ENCODE peak calls at places on chromosomes 6 and 20, in eight cellular contexts. One of them, this sample, is unnamed.

GRCh38 chr6:148074291-148074690 is 268.3 kb upstream of the SASH1 start:
- DNase-seq in WTC11: no peak
- DNase-seq in kidney: no peak
- DNase-seq in endothelial cell: no peak
- DNase-seq in HCT116: no peak
- DNase-seq in choroid plexus epithelial cell: no peak
- DNase-seq in B cell: no peak
- DNase-seq in GM10248: no peak
- DNase-seq in this sample: no peak

GRCh38 chr6:10759884-10760329 is 12.3 kb downstream of the TMEM14B start:
- DNase-seq in WTC11: no peak
- DNase-seq in kidney: no peak
- DNase-seq in endothelial cell: no peak
- DNase-seq in HCT116: peak
- DNase-seq in choroid plexus epithelial cell: peak
- DNase-seq in B cell: no peak
- DNase-seq in GM10248: no peak
- DNase-seq in this sample: peak

GRCh38 chr20:49482173-49482572 is 295 bp downstream of the KCNB1 start:
- DNase-seq in WTC11: peak
- DNase-seq in kidney: peak
- DNase-seq in endothelial cell: no peak
- DNase-seq in HCT116: no peak
- DNase-seq in choroid plexus epithelial cell: no peak
- DNase-seq in B cell: no peak
- DNase-seq in GM10248: no peak
- DNase-seq in this sample: no peak

GRCh38 chr6:4402477-4402976 is 267.2 kb upstream of the ECI2 start:
- DNase-seq in WTC11: no peak
- DNase-seq in kidney: no peak
- DNase-seq in endothelial cell: no peak
- DNase-seq in HCT116: no peak
- DNase-seq in choroid plexus epithelial cell: peak
- DNase-seq in B cell: no peak
- DNase-seq in GM10248: no peak
- DNase-seq in this sample: peak

GRCh38 chr6:16276991-16277981 is 38.9 kb downstream of the GMPR start:
- DNase-seq in WTC11: peak
- DNase-seq in kidney: no peak
- DNase-seq in endothelial cell: peak
- DNase-seq in HCT116: peak
- DNase-seq in choroid plexus epithelial cell: peak
- DNase-seq in B cell: no peak
- DNase-seq in GM10248: peak
- DNase-seq in this sample: peak

GRCh38 chr6:37575221-37575620 is 75.5 kb upstream of the CCDC167 start:
- DNase-seq in WTC11: no peak
- DNase-seq in kidney: no peak
- DNase-seq in endothelial cell: no peak
- DNase-seq in HCT116: no peak
- DNase-seq in choroid plexus epithelial cell: no peak
- DNase-seq in B cell: no peak
- DNase-seq in GM10248: no peak
- DNase-seq in this sample: no peak

GRCh38 chr20:62739581-62740285 is 31.1 kb downstream of the NTSR1 start:
- DNase-seq in WTC11: peak
- DNase-seq in kidney: peak
- DNase-seq in endothelial cell: no peak
- DNase-seq in HCT116: no peak
- DNase-seq in choroid plexus epithelial cell: no peak
- DNase-seq in B cell: peak
- DNase-seq in GM10248: no peak
- DNase-seq in this sample: no peak

GRCh38 chr6:91562955-91563354 is 976.1 kb upstream of the MAP3K7 start:
- DNase-seq in WTC11: no peak
- DNase-seq in kidney: no peak
- DNase-seq in endothelial cell: no peak
- DNase-seq in HCT116: no peak
- DNase-seq in choroid plexus epithelial cell: peak
- DNase-seq in B cell: no peak
- DNase-seq in GM10248: no peak
- DNase-seq in this sample: no peak

GRCh38 chr6:95741001-95741400 is 163.7 kb downstream of the MANEA start:
- DNase-seq in WTC11: peak
- DNase-seq in kidney: no peak
- DNase-seq in endothelial cell: no peak
- DNase-seq in HCT116: no peak
- DNase-seq in choroid plexus epithelial cell: no peak
- DNase-seq in B cell: no peak
- DNase-seq in GM10248: no peak
- DNase-seq in this sample: no peak

GRCh38 chr20:62603021-62603906 is 39.0 kb upstream of the SLCO4A1 start:
- DNase-seq in WTC11: no peak
- DNase-seq in kidney: peak
- DNase-seq in endothelial cell: no peak
- DNase-seq in HCT116: no peak
- DNase-seq in choroid plexus epithelial cell: no peak
- DNase-seq in B cell: no peak
- DNase-seq in GM10248: peak
- DNase-seq in this sample: peak

GRCh38 chr20:24934716-24935115 is 14.4 kb upstream of the CST7 start:
- DNase-seq in WTC11: no peak
- DNase-seq in kidney: no peak
- DNase-seq in endothelial cell: no peak
- DNase-seq in HCT116: no peak
- DNase-seq in choroid plexus epithelial cell: no peak
- DNase-seq in B cell: no peak
- DNase-seq in GM10248: no peak
- DNase-seq in this sample: no peak

GRCh38 chr6:82968708-82969107 is 96.9 kb downstream of the UBE3D start:
- DNase-seq in WTC11: no peak
- DNase-seq in kidney: no peak
- DNase-seq in endothelial cell: no peak
- DNase-seq in HCT116: no peak
- DNase-seq in choroid plexus epithelial cell: peak
- DNase-seq in B cell: no peak
- DNase-seq in GM10248: no peak
- DNase-seq in this sample: no peak

GRCh38 chr6:19802656-19803055 is 34.5 kb upstream of the ID4 start:
- DNase-seq in WTC11: no peak
- DNase-seq in kidney: no peak
- DNase-seq in endothelial cell: no peak
- DNase-seq in HCT116: no peak
- DNase-seq in choroid plexus epithelial cell: no peak
- DNase-seq in B cell: no peak
- DNase-seq in GM10248: no peak
- DNase-seq in this sample: no peak

GRCh38 chr6:116027821-116028220 is 32.9 kb downstream of the FRK start:
- DNase-seq in WTC11: no peak
- DNase-seq in kidney: no peak
- DNase-seq in endothelial cell: no peak
- DNase-seq in HCT116: no peak
- DNase-seq in choroid plexus epithelial cell: no peak
- DNase-seq in B cell: no peak
- DNase-seq in GM10248: no peak
- DNase-seq in this sample: no peak

GRCh38 chr20:36303020-36303595 is 3.0 kb upstream of the DLGAP4 start:
- DNase-seq in WTC11: no peak
- DNase-seq in kidney: no peak
- DNase-seq in endothelial cell: no peak
- DNase-seq in HCT116: no peak
- DNase-seq in choroid plexus epithelial cell: no peak
- DNase-seq in B cell: no peak
- DNase-seq in GM10248: no peak
- DNase-seq in this sample: no peak

GRCh38 chr20:46284028-46284427 is 24.3 kb downstream of the CDH22 start:
- DNase-seq in WTC11: no peak
- DNase-seq in kidney: no peak
- DNase-seq in endothelial cell: no peak
- DNase-seq in HCT116: no peak
- DNase-seq in choroid plexus epithelial cell: no peak
- DNase-seq in B cell: no peak
- DNase-seq in GM10248: no peak
- DNase-seq in this sample: no peak

GRCh38 chr20:46286380-46286779 is 21.9 kb downstream of the CDH22 start:
- DNase-seq in WTC11: no peak
- DNase-seq in kidney: peak
- DNase-seq in endothelial cell: no peak
- DNase-seq in HCT116: no peak
- DNase-seq in choroid plexus epithelial cell: no peak
- DNase-seq in B cell: no peak
- DNase-seq in GM10248: no peak
- DNase-seq in this sample: no peak

GRCh38 chr20:46285740-46286139 is 22.6 kb downstream of the CDH22 start:
- DNase-seq in WTC11: no peak
- DNase-seq in kidney: no peak
- DNase-seq in endothelial cell: no peak
- DNase-seq in HCT116: no peak
- DNase-seq in choroid plexus epithelial cell: no peak
- DNase-seq in B cell: no peak
- DNase-seq in GM10248: no peak
- DNase-seq in this sample: no peak

GRCh38 chr20:46283426-46283825 is 24.9 kb downstream of the CDH22 start:
- DNase-seq in WTC11: no peak
- DNase-seq in kidney: no peak
- DNase-seq in endothelial cell: no peak
- DNase-seq in HCT116: no peak
- DNase-seq in choroid plexus epithelial cell: no peak
- DNase-seq in B cell: no peak
- DNase-seq in GM10248: no peak
- DNase-seq in this sample: no peak

DNA sequence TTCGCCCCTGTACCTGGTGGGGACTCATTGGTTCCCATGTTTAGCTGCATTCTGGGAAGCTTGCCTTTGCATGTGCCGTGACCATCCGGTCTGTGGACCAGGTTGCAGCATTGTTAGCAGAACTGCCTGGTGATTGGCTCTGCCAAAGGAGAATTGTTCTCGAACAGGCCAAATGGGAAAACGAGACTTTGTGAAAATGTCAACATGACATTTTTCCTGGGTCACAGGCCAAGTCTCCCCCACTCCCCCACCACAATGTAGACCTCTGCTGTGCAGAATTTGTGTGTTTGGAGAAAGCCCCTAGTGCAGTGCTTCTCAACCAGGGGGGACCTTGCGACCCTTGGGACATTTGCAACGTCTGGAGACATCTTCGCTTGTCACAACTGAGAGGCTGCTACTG is 23.2 kb downstream of the CDH22 start:
- DNase-seq in WTC11: no peak
- DNase-seq in kidney: peak
- DNase-seq in endothelial cell: no peak
- DNase-seq in HCT116: no peak
- DNase-seq in choroid plexus epithelial cell: no peak
- DNase-seq in B cell: no peak
- DNase-seq in GM10248: no peak
- DNase-seq in this sample: no peak
- TF ChIP-seq CTCF in WTC11: no peak
- TF ChIP-seq CTCF in kidney: no peak
- TF ChIP-seq CTCF in endothelial cell: no peak
- TF ChIP-seq CTCF in HCT116: no peak
- TF ChIP-seq CTCF in choroid plexus epithelial cell: no peak
- TF ChIP-seq CTCF in B cell: no peak
- TF ChIP-seq CTCF in GM10248: no peak
- TF ChIP-seq CTCF in this sample: no peak

GRCh38 chr6:27565839-27566779 is 93.2 kb upstream of the ZNF184 start:
- DNase-seq in WTC11: peak
- DNase-seq in kidney: no peak
- DNase-seq in endothelial cell: no peak
- DNase-seq in HCT116: no peak
- DNase-seq in choroid plexus epithelial cell: no peak
- DNase-seq in B cell: no peak
- DNase-seq in GM10248: no peak
- DNase-seq in this sample: no peak
- TF ChIP-seq CTCF in WTC11: no peak
- TF ChIP-seq CTCF in kidney: no peak
- TF ChIP-seq CTCF in endothelial cell: peak
- TF ChIP-seq CTCF in HCT116: no peak
- TF ChIP-seq CTCF in choroid plexus epithelial cell: no peak
- TF ChIP-seq CTCF in B cell: no peak
- TF ChIP-seq CTCF in GM10248: peak
- TF ChIP-seq CTCF in this sample: no peak

DNA sequence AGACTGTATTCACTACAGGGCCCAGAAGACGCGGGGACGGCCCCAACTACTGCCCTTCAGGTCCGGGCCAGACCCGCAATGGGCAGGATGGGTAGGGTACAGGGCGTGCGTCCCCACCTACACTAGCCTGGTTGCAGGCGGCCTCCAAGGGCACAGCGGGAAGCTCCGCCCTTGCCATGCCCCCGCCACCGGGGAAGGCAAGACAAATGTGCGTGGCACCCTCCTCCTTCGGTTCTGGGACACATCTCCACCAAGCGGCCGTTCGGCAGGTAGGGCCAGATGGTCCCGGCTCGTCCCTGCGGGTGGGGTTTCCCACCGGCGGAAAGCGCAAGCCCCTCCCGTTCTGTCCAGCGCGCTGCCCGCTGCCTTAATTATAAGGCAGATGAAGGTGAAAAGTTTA is 5.6 kb downstream of the NXT1 start:
- DNase-seq in WTC11: peak
- DNase-seq in kidney: peak
- DNase-seq in endothelial cell: no peak
- DNase-seq in HCT116: no peak
- DNase-seq in choroid plexus epithelial cell: no peak
- DNase-seq in B cell: no peak
- DNase-seq in GM10248: no peak
- DNase-seq in this sample: no peak
- TF ChIP-seq CTCF in WTC11: no peak
- TF ChIP-seq CTCF in kidney: no peak
- TF ChIP-seq CTCF in endothelial cell: no peak
- TF ChIP-seq CTCF in HCT116: no peak
- TF ChIP-seq CTCF in choroid plexus epithelial cell: no peak
- TF ChIP-seq CTCF in B cell: no peak
- TF ChIP-seq CTCF in GM10248: no peak
- TF ChIP-seq CTCF in this sample: no peak

GRCh38 chr20:8457978-8458377 is 325.9 kb downstream of the PLCB1 start:
- DNase-seq in WTC11: no peak
- DNase-seq in kidney: no peak
- DNase-seq in endothelial cell: no peak
- DNase-seq in HCT116: no peak
- DNase-seq in choroid plexus epithelial cell: no peak
- DNase-seq in B cell: no peak
- DNase-seq in GM10248: no peak
- DNase-seq in this sample: no peak

GRCh38 chr20:8449120-8449519 is 317.1 kb downstream of the PLCB1 start:
- DNase-seq in WTC11: no peak
- DNase-seq in kidney: no peak
- DNase-seq in endothelial cell: no peak
- DNase-seq in HCT116: no peak
- DNase-seq in choroid plexus epithelial cell: no peak
- DNase-seq in B cell: no peak
- DNase-seq in GM10248: no peak
- DNase-seq in this sample: peak

DNA sequence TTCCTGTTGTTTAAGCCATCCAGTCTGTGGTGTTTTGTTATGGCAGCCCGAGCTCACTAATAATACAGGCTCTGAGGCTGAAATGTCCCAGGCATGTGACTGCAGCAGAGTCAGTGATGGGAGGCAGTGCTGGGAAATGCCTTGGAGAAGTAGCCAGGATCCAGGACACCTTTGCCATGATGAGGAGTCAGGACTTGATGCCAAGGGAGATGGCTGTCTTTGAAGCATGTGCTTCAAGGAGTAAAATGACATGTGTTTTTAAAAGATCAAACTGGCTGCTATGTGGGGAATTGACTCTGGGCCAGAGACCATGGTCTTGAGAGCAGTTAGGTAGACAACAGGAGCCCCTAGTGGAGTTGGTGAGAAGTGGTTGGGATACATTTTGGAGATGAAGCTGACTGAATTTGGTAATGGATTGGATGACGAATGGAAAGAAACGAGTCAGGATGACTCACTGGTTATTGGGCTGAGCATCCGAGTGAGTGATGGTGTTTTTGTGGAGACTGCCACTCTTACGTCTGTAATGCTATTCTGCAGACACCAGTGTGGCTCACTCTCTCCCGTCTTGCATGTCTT is 322.2 kb downstream of the PLCB1 start:
- DNase-seq in WTC11: no peak
- DNase-seq in kidney: no peak
- DNase-seq in endothelial cell: no peak
- DNase-seq in HCT116: peak
- DNase-seq in choroid plexus epithelial cell: peak
- DNase-seq in B cell: no peak
- DNase-seq in GM10248: peak
- DNase-seq in this sample: peak
- TF ChIP-seq CTCF in WTC11: peak
- TF ChIP-seq CTCF in kidney: peak
- TF ChIP-seq CTCF in endothelial cell: peak
- TF ChIP-seq CTCF in HCT116: no peak
- TF ChIP-seq CTCF in choroid plexus epithelial cell: peak
- TF ChIP-seq CTCF in B cell: no peak
- TF ChIP-seq CTCF in GM10248: peak
- TF ChIP-seq CTCF in this sample: peak

This sample was measured in fibroblast of mammary gland.